ENCODE peak calls at places on chromosomes 5 and 9, in eight cellular contexts. B is OCI-LY7, D is GM23248, J is GM23338, T is HCT116, I is PC-3, E is MM.1S, H is hepatocyte. G is an unnamed sample. For H3K9me2, the result is how much of the 10 kb centered on the place peaks cover.

GRCh38 chr9:2872941-2873323 is 29.0 kb upstream of the PUM3 start:
- DNase-seq in I (no peak), D (no peak), B (no peak), T (no peak), E (no peak), J (no peak), H (no peak), G (no peak)

GRCh38 chr5:138444078-138444773 is 5.4 kb downstream of the REEP2 start:
- DNase-seq in D (no peak), I (no peak), E (no peak), T (no peak), B (no peak), H (no peak), J (no peak), G (no peak)

GRCh38 chr5:127699416-127699815 is 3.8 kb upstream of the CCDC192 start:
- DNase-seq in H (no peak), I (no peak), B (no peak), T (no peak), D (peak), J (no peak), E (no peak), G (no peak)

GRCh38 chr9:107248714-107249113 is 34.4 kb upstream of the RAD23B start:
- DNase-seq in H (no peak), B (no peak), E (no peak), D (no peak), T (no peak), J (no peak), I (no peak), G (no peak)

GRCh38 chr9:94056442-94056974 is 27.8 kb upstream of the PTPDC1 start:
- DNase-seq in J (no peak), H (peak), D (peak), T (no peak), B (no peak), I (no peak), E (no peak), G (no peak)

GRCh38 chr5:158212915-158213314 is 354.0 kb upstream of the CLINT1 start:
- DNase-seq in D (peak), T (peak), H (no peak), B (no peak), E (no peak), I (peak), J (peak), G (no peak)

GRCh38 chr9:114096041-114096511 is 3.0 kb downstream of the KIF12 start:
- DNase-seq in E (no peak), T (no peak), I (no peak), B (no peak), J (peak), H (no peak), D (no peak), G (peak)

GRCh38 chr5:142976861-142977260 is 206.7 kb downstream of the ARHGAP26 start:
- DNase-seq in T (no peak), H (no peak), D (peak), E (no peak), J (no peak), B (no peak), I (no peak), G (no peak)

GRCh38 chr5:15914603-15915002 is 265.0 kb downstream of the MARCHF11 start:
- DNase-seq in B (no peak), H (no peak), T (no peak), D (peak), J (no peak), I (no peak), E (no peak), G (no peak)

GRCh38 chr9:130150779-130151381 is 21.3 kb upstream of the NCS1 start:
- DNase-seq in D (peak), I (peak), T (peak), J (no peak), H (no peak), E (no peak), B (no peak), G (no peak)

GRCh38 chr5:100550531-100551036 is 15.4 kb downstream of the FAM174A start:
- DNase-seq in B (no peak), H (no peak), I (peak), E (peak), J (no peak), T (no peak), D (peak), G (no peak)

GRCh38 chr5:4097194-4097593 is 501.6 kb downstream of the IRX1 start:
- DNase-seq in T (no peak), D (no peak), J (no peak), B (no peak), H (no peak), E (no peak), I (no peak), G (no peak)

GRCh38 chr5:73764996-73765395 is 139.0 kb downstream of the ARHGEF28 start:
- DNase-seq in T (no peak), H (no peak), J (no peak), D (no peak), E (no peak), I (peak), B (no peak), G (no peak)

GRCh38 chr5:94308442-94308841 is 310.0 kb downstream of the KIAA0825 start:
- DNase-seq in B (no peak), D (no peak), T (no peak), E (no peak), H (no peak), I (peak), J (no peak), G (no peak)

DNA sequence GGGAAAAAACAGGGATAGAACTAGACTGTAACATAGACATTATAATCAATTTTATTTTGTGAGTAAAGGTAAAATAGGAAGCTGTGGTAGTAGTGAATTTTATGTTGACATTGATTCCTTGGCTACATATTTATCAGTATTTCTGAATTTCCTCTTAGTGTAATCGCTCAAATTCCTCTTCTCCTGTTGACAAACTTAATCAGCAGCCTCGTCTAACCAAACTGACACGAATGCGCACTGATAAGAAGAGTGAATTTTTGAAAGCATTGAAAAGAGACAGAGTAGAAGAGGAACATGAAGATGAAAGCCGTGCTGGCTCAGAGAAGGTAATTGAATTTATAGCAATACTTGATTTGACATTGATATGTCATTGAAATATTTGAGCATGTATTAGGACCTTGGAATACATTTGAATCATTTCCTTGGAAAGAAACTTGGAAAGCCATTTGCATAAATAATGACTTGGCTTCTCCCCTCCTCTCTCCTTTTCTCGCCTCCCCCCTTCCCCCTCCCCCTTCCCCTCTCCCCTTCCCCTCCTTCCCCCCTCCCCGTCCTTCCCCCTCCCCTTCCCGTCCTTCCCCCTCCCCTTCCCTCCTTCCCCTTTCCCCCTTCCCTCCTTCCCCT is 75.5 kb downstream of the GPBP1 start:
- DNase-seq in T (no peak), H (no peak), D (no peak), I (no peak), B (no peak), E (no peak), J (no peak), G (no peak)
- H3K9me2 ChIP-seq in T (under half), H (under half), D (under half), I (under half), B (under half), E (under half), J (under half), G (under half)

GRCh38 chr9:98142182-98142924 is 23.3 kb upstream of the TRIM14 start:
- DNase-seq in B (no peak), E (no peak), J (no peak), D (no peak), H (peak), I (peak), T (no peak), G (no peak)

GRCh38 chr9:98142925-98143481 is 24.0 kb upstream of the TRIM14 start:
- DNase-seq in T (no peak), J (no peak), E (no peak), H (no peak), B (no peak), D (no peak), I (no peak), G (no peak)

GRCh38 chr9:98144076-98144475 is 25.1 kb upstream of the TRIM14 start:
- DNase-seq in J (no peak), E (no peak), T (no peak), D (no peak), B (no peak), H (no peak), I (peak), G (no peak)

GRCh38 chr9:98136489-98136888 is 17.5 kb upstream of the TRIM14 start:
- DNase-seq in D (no peak), H (no peak), J (no peak), I (no peak), T (no peak), B (no peak), E (no peak), G (no peak)

DNA sequence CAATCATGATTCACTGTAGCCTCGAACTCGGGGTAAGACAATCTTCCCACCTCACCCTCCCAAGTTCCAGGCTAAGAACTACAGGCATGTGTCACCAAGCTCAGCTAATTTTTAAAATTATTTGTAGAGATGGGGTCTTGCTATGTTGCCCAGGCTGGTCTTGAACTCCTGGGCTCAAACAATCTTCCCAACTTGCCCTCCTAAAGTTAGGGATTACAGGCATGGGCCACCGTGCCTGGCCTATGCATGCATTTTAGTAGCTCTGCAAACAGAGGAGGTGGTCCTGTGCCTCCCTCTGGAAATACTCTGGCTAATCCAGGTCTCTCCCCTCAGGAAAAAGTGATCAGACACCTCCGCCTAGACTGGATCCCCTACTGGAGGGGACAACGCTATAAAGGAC is 21.5 kb upstream of the TRIM14 start:
- DNase-seq in E (no peak), T (no peak), H (no peak), I (no peak), D (no peak), J (no peak), B (no peak), G (no peak)
- H3K9me2 ChIP-seq in E (under half), T (under half), H (under half), I (under half), D (under half), J (under half), B (under half), G (under half)

GRCh38 chr9:132609184-132609583 is 26.8 kb downstream of the BARHL1 start:
- DNase-seq in J (no peak), D (no peak), E (no peak), I (no peak), T (no peak), H (no peak), B (no peak), G (no peak)
- H3K9me2 ChIP-seq in J (under half), D (under half), E (under half), I (under half), T (under half), H (under half), B (under half), G (under half)

GRCh38 chr9:95446259-95446658 is 70.5 kb downstream of the PTCH1 start:
- DNase-seq in E (no peak), H (no peak), B (no peak), D (no peak), J (no peak), I (no peak), T (no peak), G (no peak)
- H3K9me2 ChIP-seq in E (under half), H (under half), B (under half), D (under half), J (under half), I (under half), T (under half), G (under half)

GRCh38 chr9:98921740-98922139 is 22.0 kb upstream of the COL15A1 start:
- DNase-seq in T (no peak), B (no peak), I (no peak), D (no peak), J (no peak), H (no peak), E (no peak), G (no peak)
- H3K9me2 ChIP-seq in T (under half), B (under half), I (under half), D (under half), J (under half), H (under half), E (under half), G (under half)

DNA sequence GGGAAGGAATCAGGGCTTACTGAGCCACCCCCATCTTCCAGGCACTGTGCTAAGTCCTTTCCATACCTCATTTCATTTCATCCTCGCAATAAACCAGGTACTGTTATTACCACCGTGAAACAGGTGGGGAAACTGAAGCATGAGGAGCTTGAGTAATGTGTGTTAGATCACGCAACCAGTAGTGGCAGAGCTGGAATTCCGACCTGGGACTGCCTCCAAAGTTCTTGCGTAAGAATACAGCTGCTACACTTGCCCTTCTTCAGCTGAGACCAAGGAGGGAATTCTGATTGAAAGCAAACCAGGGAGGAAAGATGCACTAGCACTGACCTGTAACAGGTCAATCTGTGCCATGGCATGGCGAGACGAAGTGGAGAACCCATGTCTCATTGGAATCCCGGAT is 113.4 kb upstream of the MSX2 start:
- DNase-seq in B (no peak), I (peak), D (peak), E (no peak), T (no peak), H (peak), J (no peak), G (no peak)
- H3K9me2 ChIP-seq in B (under half), I (under half), D (under half), E (under half), T (under half), H (under half), J (under half), G (under half)

GRCh38 chr5:119257613-119258012 is 98.2 kb upstream of the TNFAIP8 start:
- DNase-seq in T (no peak), B (no peak), H (no peak), D (no peak), E (no peak), J (no peak), I (no peak), G (no peak)
- H3K9me2 ChIP-seq in T (under half), B (under half), H (under half), D (under half), E (under half), J (under half), I (under half), G (under half)

GRCh38 chr5:56512314-56512996 is 279.3 kb upstream of the ANKRD55 start:
- DNase-seq in B (no peak), H (no peak), I (no peak), E (no peak), T (no peak), D (peak), J (no peak), G (no peak)

GRCh38 chr5:56507348-56507930 is 274.3 kb upstream of the ANKRD55 start:
- DNase-seq in I (no peak), E (no peak), T (no peak), D (no peak), J (no peak), B (no peak), H (peak), G (no peak)

GRCh38 chr5:56506586-56506985 is 273.5 kb upstream of the ANKRD55 start:
- DNase-seq in B (no peak), E (no peak), D (no peak), H (peak), T (no peak), J (no peak), I (no peak), G (no peak)

GRCh38 chr5:56511442-56511841 is 278.3 kb upstream of the ANKRD55 start:
- DNase-seq in E (no peak), D (no peak), H (no peak), J (no peak), B (no peak), T (no peak), I (no peak), G (no peak)

GRCh38 chr5:56508249-56508648 is 275.1 kb upstream of the ANKRD55 start:
- DNase-seq in H (no peak), B (no peak), J (no peak), T (no peak), I (no peak), D (no peak), E (no peak), G (no peak)
- H3K9me2 ChIP-seq in H (under half), B (under half), J (under half), T (under half), I (under half), D (under half), E (under half), G (under half)

GRCh38 chr5:113282470-113282869 is 152.3 kb downstream of the TSSK1B start:
- DNase-seq in H (no peak), J (no peak), T (no peak), D (no peak), I (no peak), B (no peak), E (no peak), G (no peak)
- H3K9me2 ChIP-seq in H (under half), J (under half), T (under half), D (under half), I (under half), B (under half), E (under half), G (under half)